ENCODE peak calls at places on chromosomes 16 and 17, in eight cellular contexts. V is GM23338; R is left ventricle myocardium inferior; K is mesendoderm; Z is stimulated activated CD4-positive, alpha-beta T cell treated with anti-CD3 and anti-CD28 coated beads, Interleukin-1b, Interleukin-23, amount 100 ng/mL, for 1 hour; I is hypothalamus; J is activated T-cell treated with anti-CD3 and anti-CD28 coated beads for 1 hour; O is ACHN. M is an unnamed sample.

GRCh38 chr17:49388290-49388640 is 26.2 kb upstream of the ZNF652 start:
- DNase-seq in V (no peak), R (no peak), K (no peak), Z (peak), I (no peak), J (no peak), O (no peak), M (peak)

GRCh38 chr17:44916781-44917241 is 1.5 kb upstream of the GFAP start:
- DNase-seq in V (no peak), R (peak), K (no peak), Z (no peak), I (peak), J (no peak), O (peak), M (no peak)

GRCh38 chr17:82970818-82971610 is 108.4 kb upstream of the METRNL start:
- DNase-seq in V (no peak), R (no peak), K (no peak), Z (no peak), I (no peak), J (no peak), O (no peak), M (no peak)

GRCh38 chr17:68029512-68030215 is 5.9 kb upstream of the KPNA2 start:
- DNase-seq in V (peak), R (no peak), K (no peak), Z (no peak), I (no peak), J (no peak), O (no peak), M (no peak)

GRCh38 chr16:11768850-11769249 is 26.2 kb upstream of the TXNDC11 start:
- DNase-seq in V (no peak), R (no peak), K (no peak), Z (no peak), I (no peak), J (no peak), O (no peak), M (peak)

GRCh38 chr16:70253291-70254094 is 1.8 kb upstream of the EXOSC6 start:
- DNase-seq in V (peak), R (no peak), K (peak), Z (no peak), I (no peak), J (no peak), O (peak), M (no peak)

GRCh38 chr17:17573912-17574311 is 17.6 kb downstream of the PEMT start:
- DNase-seq in V (no peak), R (no peak), K (no peak), Z (no peak), I (no peak), J (no peak), O (no peak), M (no peak)

GRCh38 chr17:33978889-33979288 is 276.2 kb upstream of the CCL2 start:
- DNase-seq in V (no peak), R (no peak), K (no peak), Z (no peak), I (no peak), J (no peak), O (no peak), M (no peak)

GRCh38 chr16:56815721-56816120 is 49.3 kb upstream of the SLC12A3 start:
- DNase-seq in V (no peak), R (peak), K (no peak), Z (no peak), I (no peak), J (no peak), O (no peak), M (no peak)

GRCh38 chr16:50193594-50193993 is 40.5 kb downstream of the TENT4B start:
- DNase-seq in V (no peak), R (no peak), K (peak), Z (no peak), I (no peak), J (no peak), O (no peak), M (no peak)

GRCh38 chr17:13154403-13154802 is 136.6 kb upstream of the ELAC2 start:
- DNase-seq in V (no peak), R (no peak), K (no peak), Z (no peak), I (no peak), J (no peak), O (no peak), M (no peak)

GRCh38 chr16:70737377-70738082 is 51.7 kb upstream of the MTSS2 start:
- DNase-seq in V (no peak), R (peak), K (no peak), Z (no peak), I (no peak), J (peak), O (no peak), M (no peak)

GRCh38 chr17:17108681-17109049 is 66.4 kb downstream of the MPRIP start:
- DNase-seq in V (peak), R (peak), K (no peak), Z (no peak), I (no peak), J (no peak), O (no peak), M (no peak)

GRCh38 chr16:88326611-88327485 is 55.9 kb upstream of the ZNF469 start:
- DNase-seq in V (no peak), R (no peak), K (no peak), Z (no peak), I (no peak), J (no peak), O (no peak), M (no peak)

GRCh38 chr16:11679941-11680911 is 12.0 kb downstream of the SNN start:
- DNase-seq in V (no peak), R (no peak), K (no peak), Z (no peak), I (no peak), J (no peak), O (no peak), M (no peak)

GRCh38 chr16:53309457-53309856 is 124.8 kb upstream of the RBL2 start:
- DNase-seq in V (no peak), R (no peak), K (no peak), Z (no peak), I (no peak), J (no peak), O (no peak), M (no peak)